ENCODE peak calls at places on chromosomes 16 and 17, in eight cellular contexts. L is GM10248, F is T-helper 9 cell, K is EL, S is AG04449, P is ACHN, W is right cardiac atrium, R is NCI-H510A. Y is an unnamed sample.

GRCh38 chr17:6421700-6422604 is 13.0 kb downstream of the AIPL1 start:
- DNase-seq in L (peak), F (peak), K (peak), S (no peak), P (peak), W (peak), R (no peak), Y (peak)

GRCh38 chr16:88415381-88416323 is 32.9 kb downstream of the ZNF469 start:
- DNase-seq in L (no peak), F (no peak), K (no peak), S (no peak), P (no peak), W (no peak), R (no peak), Y (no peak)

GRCh38 chr17:36657763-36658490 is 56.5 kb downstream of the MRM1 start:
- DNase-seq in L (peak), F (no peak), K (no peak), S (no peak), P (peak), W (peak), R (peak), Y (no peak)

GRCh38 chr17:50681260-50682200 is 26.2 kb downstream of the ANKRD40 start:
- DNase-seq in L (no peak), F (no peak), K (peak), S (no peak), P (peak), W (no peak), R (peak), Y (no peak)

GRCh38 chr16:70290949-70291519 is 1.7 kb upstream of the AARS1 start:
- DNase-seq in L (no peak), F (no peak), K (no peak), S (no peak), P (no peak), W (no peak), R (no peak), Y (no peak)

GRCh38 chr17:69406906-69407305 is 7.6 kb upstream of the MAP2K6 start:
- DNase-seq in L (no peak), F (no peak), K (no peak), S (peak), P (no peak), W (no peak), R (no peak), Y (no peak)

GRCh38 chr17:7849185-7850117 is 5.4 kb upstream of the TMEM88 start:
- DNase-seq in L (no peak), F (no peak), K (no peak), S (no peak), P (no peak), W (peak), R (no peak), Y (no peak)

GRCh38 chr16:64240586-64240985 is 881.3 kb downstream of the CDH11 start:
- DNase-seq in L (no peak), F (no peak), K (peak), S (no peak), P (peak), W (no peak), R (no peak), Y (no peak)

GRCh38 chr16:1397779-1398178 is 16.7 kb downstream of the UNKL start:
- DNase-seq in L (no peak), F (no peak), K (no peak), S (no peak), P (no peak), W (no peak), R (no peak), Y (no peak)

GRCh38 chr16:2148714-2149629 is 547 bp downstream of the RAB26 start:
- DNase-seq in L (no peak), F (peak), K (peak), S (no peak), P (peak), W (peak), R (no peak), Y (no peak)

GRCh38 chr17:31398381-31399275 is 7.2 kb downstream of the RAB11FIP4 start:
- DNase-seq in L (no peak), F (no peak), K (no peak), S (no peak), P (no peak), W (no peak), R (no peak), Y (no peak)

Y was measured in NCI-H2029 treated with DMSO at 0.1 percent for 48 hours.